ENCODE peak calls at places on chromosome 14, in seven cellular contexts. One of them, this sample, is unnamed.

GRCh38 chr14:41986083-41986645 is 379.5 kb downstream of the LRFN5 start:
- DNase-seq in brain microvascular endothelial cell: no peak
- DNase-seq in mucosa of descending colon: no peak
- DNase-seq in stimulated activated CD4-positive, alpha-beta T cell treated with anti-CD3 and anti-CD28 coated beads, Interleukin-12 subunit alpha, Interleukin-12 subunit beta, amount 100 ng/mL, for 4 hours: no peak
- DNase-seq in A549: no peak
- DNase-seq in activated CD8-positive, alpha-beta memory T cell treated with anti-CD3 and anti-CD28 coated beads, Interleukin-2, amount 50 U/mL, for 4 hours: no peak
- DNase-seq in OCI-LY7: no peak
- DNase-seq in this sample: no peak

GRCh38 chr14:75619598-75619997 is 41.1 kb downstream of the ERG28 start:
- DNase-seq in OCI-LY7: no peak
- DNase-seq in stimulated activated CD4-positive, alpha-beta T cell treated with anti-CD3 and anti-CD28 coated beads, Interleukin-12 subunit alpha, Interleukin-12 subunit beta, amount 100 ng/mL, for 4 hours: no peak
- DNase-seq in mucosa of descending colon: no peak
- DNase-seq in activated CD8-positive, alpha-beta memory T cell treated with anti-CD3 and anti-CD28 coated beads, Interleukin-2, amount 50 U/mL, for 4 hours: no peak
- DNase-seq in brain microvascular endothelial cell: no peak
- DNase-seq in A549: no peak
- DNase-seq in this sample: peak; percentile 27

GRCh38 chr14:62674833-62675232 is 370.4 kb downstream of the KCNH5 start:
- DNase-seq in stimulated activated CD4-positive, alpha-beta T cell treated with anti-CD3 and anti-CD28 coated beads, Interleukin-12 subunit alpha, Interleukin-12 subunit beta, amount 100 ng/mL, for 4 hours: no peak
- DNase-seq in OCI-LY7: no peak
- DNase-seq in A549: no peak
- DNase-seq in brain microvascular endothelial cell: no peak
- DNase-seq in activated CD8-positive, alpha-beta memory T cell treated with anti-CD3 and anti-CD28 coated beads, Interleukin-2, amount 50 U/mL, for 4 hours: no peak
- DNase-seq in mucosa of descending colon: no peak
- DNase-seq in this sample: peak; percentile 59

GRCh38 chr14:104801284-104802119 is 601 bp downstream of the ZBTB42 start:
- DNase-seq in brain microvascular endothelial cell: no peak
- DNase-seq in mucosa of descending colon: no peak
- DNase-seq in OCI-LY7: no peak
- DNase-seq in stimulated activated CD4-positive, alpha-beta T cell treated with anti-CD3 and anti-CD28 coated beads, Interleukin-12 subunit alpha, Interleukin-12 subunit beta, amount 100 ng/mL, for 4 hours: no peak
- DNase-seq in A549: no peak
- DNase-seq in activated CD8-positive, alpha-beta memory T cell treated with anti-CD3 and anti-CD28 coated beads, Interleukin-2, amount 50 U/mL, for 4 hours: no peak
- DNase-seq in this sample: no peak

GRCh38 chr14:85595981-85596380 is 66.0 kb downstream of the FLRT2 start:
- DNase-seq in stimulated activated CD4-positive, alpha-beta T cell treated with anti-CD3 and anti-CD28 coated beads, Interleukin-12 subunit alpha, Interleukin-12 subunit beta, amount 100 ng/mL, for 4 hours: no peak
- DNase-seq in mucosa of descending colon: no peak
- DNase-seq in OCI-LY7: no peak
- DNase-seq in brain microvascular endothelial cell: no peak
- DNase-seq in activated CD8-positive, alpha-beta memory T cell treated with anti-CD3 and anti-CD28 coated beads, Interleukin-2, amount 50 U/mL, for 4 hours: no peak
- DNase-seq in A549: no peak
- DNase-seq in this sample: no peak

GRCh38 chr14:78491015-78491414 is 320.8 kb downstream of the NRXN3 start:
- DNase-seq in stimulated activated CD4-positive, alpha-beta T cell treated with anti-CD3 and anti-CD28 coated beads, Interleukin-12 subunit alpha, Interleukin-12 subunit beta, amount 100 ng/mL, for 4 hours: no peak
- DNase-seq in A549: no peak
- DNase-seq in brain microvascular endothelial cell: no peak
- DNase-seq in OCI-LY7: no peak
- DNase-seq in mucosa of descending colon: no peak
- DNase-seq in activated CD8-positive, alpha-beta memory T cell treated with anti-CD3 and anti-CD28 coated beads, Interleukin-2, amount 50 U/mL, for 4 hours: no peak
- DNase-seq in this sample: no peak

GRCh38 chr14:64939817-64940190 is 2.7 kb downstream of the GPX2 start:
- DNase-seq in OCI-LY7: no peak
- DNase-seq in activated CD8-positive, alpha-beta memory T cell treated with anti-CD3 and anti-CD28 coated beads, Interleukin-2, amount 50 U/mL, for 4 hours: no peak
- DNase-seq in mucosa of descending colon: no peak
- DNase-seq in A549: no peak
- DNase-seq in stimulated activated CD4-positive, alpha-beta T cell treated with anti-CD3 and anti-CD28 coated beads, Interleukin-12 subunit alpha, Interleukin-12 subunit beta, amount 100 ng/mL, for 4 hours: no peak
- DNase-seq in brain microvascular endothelial cell: no peak
- DNase-seq in this sample: no peak

GRCh38 chr14:67622675-67623074 is 3.0 kb downstream of the ARG2 start:
- DNase-seq in A549: peak; percentile 36
- DNase-seq in OCI-LY7: peak; percentile 35
- DNase-seq in brain microvascular endothelial cell: peak; percentile 89
- DNase-seq in activated CD8-positive, alpha-beta memory T cell treated with anti-CD3 and anti-CD28 coated beads, Interleukin-2, amount 50 U/mL, for 4 hours: no peak
- DNase-seq in stimulated activated CD4-positive, alpha-beta T cell treated with anti-CD3 and anti-CD28 coated beads, Interleukin-12 subunit alpha, Interleukin-12 subunit beta, amount 100 ng/mL, for 4 hours: no peak
- DNase-seq in mucosa of descending colon: no peak
- DNase-seq in this sample: peak; percentile 78

GRCh38 chr14:74064883-74065282 is 19.4 kb downstream of the ALDH6A1 start:
- DNase-seq in OCI-LY7: no peak
- DNase-seq in A549: no peak
- DNase-seq in activated CD8-positive, alpha-beta memory T cell treated with anti-CD3 and anti-CD28 coated beads, Interleukin-2, amount 50 U/mL, for 4 hours: no peak
- DNase-seq in brain microvascular endothelial cell: no peak
- DNase-seq in mucosa of descending colon: no peak
- DNase-seq in stimulated activated CD4-positive, alpha-beta T cell treated with anti-CD3 and anti-CD28 coated beads, Interleukin-12 subunit alpha, Interleukin-12 subunit beta, amount 100 ng/mL, for 4 hours: no peak
- DNase-seq in this sample: no peak

GRCh38 chr14:80055912-80056801 is 155.1 kb downstream of the DIO2 start:
- DNase-seq in mucosa of descending colon: no peak
- DNase-seq in OCI-LY7: peak; percentile 22
- DNase-seq in A549: peak; percentile 75
- DNase-seq in activated CD8-positive, alpha-beta memory T cell treated with anti-CD3 and anti-CD28 coated beads, Interleukin-2, amount 50 U/mL, for 4 hours: no peak
- DNase-seq in brain microvascular endothelial cell: peak; percentile 66
- DNase-seq in stimulated activated CD4-positive, alpha-beta T cell treated with anti-CD3 and anti-CD28 coated beads, Interleukin-12 subunit alpha, Interleukin-12 subunit beta, amount 100 ng/mL, for 4 hours: peak; percentile 0
- DNase-seq in this sample: peak; percentile 51

GRCh38 chr14:105421723-105422615 is 2.3 kb downstream of the MTA1 start:
- DNase-seq in stimulated activated CD4-positive, alpha-beta T cell treated with anti-CD3 and anti-CD28 coated beads, Interleukin-12 subunit alpha, Interleukin-12 subunit beta, amount 100 ng/mL, for 4 hours: no peak
- DNase-seq in brain microvascular endothelial cell: no peak
- DNase-seq in A549: no peak
- DNase-seq in OCI-LY7: no peak
- DNase-seq in mucosa of descending colon: no peak
- DNase-seq in activated CD8-positive, alpha-beta memory T cell treated with anti-CD3 and anti-CD28 coated beads, Interleukin-2, amount 50 U/mL, for 4 hours: no peak
- DNase-seq in this sample: peak; percentile 40

GRCh38 chr14:74955229-74955999 is at the start of gene PGF:
- DNase-seq in brain microvascular endothelial cell: no peak
- DNase-seq in OCI-LY7: no peak
- DNase-seq in stimulated activated CD4-positive, alpha-beta T cell treated with anti-CD3 and anti-CD28 coated beads, Interleukin-12 subunit alpha, Interleukin-12 subunit beta, amount 100 ng/mL, for 4 hours: peak; percentile 30
- DNase-seq in activated CD8-positive, alpha-beta memory T cell treated with anti-CD3 and anti-CD28 coated beads, Interleukin-2, amount 50 U/mL, for 4 hours: no peak
- DNase-seq in mucosa of descending colon: peak; percentile 83
- DNase-seq in A549: peak; percentile 30
- DNase-seq in this sample: peak; percentile 44

GRCh38 chr14:100881211-100882025 is 22.1 kb downstream of the RTL1 start:
- DNase-seq in mucosa of descending colon: no peak
- DNase-seq in activated CD8-positive, alpha-beta memory T cell treated with anti-CD3 and anti-CD28 coated beads, Interleukin-2, amount 50 U/mL, for 4 hours: no peak
- DNase-seq in OCI-LY7: no peak
- DNase-seq in brain microvascular endothelial cell: no peak
- DNase-seq in A549: no peak
- DNase-seq in stimulated activated CD4-positive, alpha-beta T cell treated with anti-CD3 and anti-CD28 coated beads, Interleukin-12 subunit alpha, Interleukin-12 subunit beta, amount 100 ng/mL, for 4 hours: no peak
- DNase-seq in this sample: no peak

GRCh38 chr14:81311816-81312215 is 88.3 kb downstream of the STON2 start:
- DNase-seq in OCI-LY7: no peak
- DNase-seq in mucosa of descending colon: no peak
- DNase-seq in stimulated activated CD4-positive, alpha-beta T cell treated with anti-CD3 and anti-CD28 coated beads, Interleukin-12 subunit alpha, Interleukin-12 subunit beta, amount 100 ng/mL, for 4 hours: no peak
- DNase-seq in activated CD8-positive, alpha-beta memory T cell treated with anti-CD3 and anti-CD28 coated beads, Interleukin-2, amount 50 U/mL, for 4 hours: no peak
- DNase-seq in brain microvascular endothelial cell: no peak
- DNase-seq in A549: no peak
- DNase-seq in this sample: no peak

GRCh38 chr14:58560208-58560607 is 77.6 kb upstream of the DACT1 start:
- DNase-seq in mucosa of descending colon: no peak
- DNase-seq in OCI-LY7: no peak
- DNase-seq in brain microvascular endothelial cell: no peak
- DNase-seq in activated CD8-positive, alpha-beta memory T cell treated with anti-CD3 and anti-CD28 coated beads, Interleukin-2, amount 50 U/mL, for 4 hours: no peak
- DNase-seq in A549: no peak
- DNase-seq in stimulated activated CD4-positive, alpha-beta T cell treated with anti-CD3 and anti-CD28 coated beads, Interleukin-12 subunit alpha, Interleukin-12 subunit beta, amount 100 ng/mL, for 4 hours: no peak
- DNase-seq in this sample: no peak

GRCh38 chr14:55274760-55275159 is 3.5 kb downstream of the FBXO34 start:
- DNase-seq in activated CD8-positive, alpha-beta memory T cell treated with anti-CD3 and anti-CD28 coated beads, Interleukin-2, amount 50 U/mL, for 4 hours: no peak
- DNase-seq in stimulated activated CD4-positive, alpha-beta T cell treated with anti-CD3 and anti-CD28 coated beads, Interleukin-12 subunit alpha, Interleukin-12 subunit beta, amount 100 ng/mL, for 4 hours: no peak
- DNase-seq in mucosa of descending colon: no peak
- DNase-seq in A549: no peak
- DNase-seq in brain microvascular endothelial cell: peak; percentile 53
- DNase-seq in OCI-LY7: no peak
- DNase-seq in this sample: no peak

GRCh38 chr14:40003773-40004172 is 571.5 kb upstream of the FBXO33 start:
- DNase-seq in brain microvascular endothelial cell: no peak
- DNase-seq in stimulated activated CD4-positive, alpha-beta T cell treated with anti-CD3 and anti-CD28 coated beads, Interleukin-12 subunit alpha, Interleukin-12 subunit beta, amount 100 ng/mL, for 4 hours: no peak
- DNase-seq in OCI-LY7: no peak
- DNase-seq in mucosa of descending colon: no peak
- DNase-seq in A549: no peak
- DNase-seq in activated CD8-positive, alpha-beta memory T cell treated with anti-CD3 and anti-CD28 coated beads, Interleukin-2, amount 50 U/mL, for 4 hours: no peak
- DNase-seq in this sample: no peak

GRCh38 chr14:34722723-34723545 is 8.5 kb upstream of the CFL2 start:
- DNase-seq in OCI-LY7: peak; percentile 57
- DNase-seq in activated CD8-positive, alpha-beta memory T cell treated with anti-CD3 and anti-CD28 coated beads, Interleukin-2, amount 50 U/mL, for 4 hours: peak; percentile 21
- DNase-seq in stimulated activated CD4-positive, alpha-beta T cell treated with anti-CD3 and anti-CD28 coated beads, Interleukin-12 subunit alpha, Interleukin-12 subunit beta, amount 100 ng/mL, for 4 hours: peak; percentile 13
- DNase-seq in mucosa of descending colon: no peak
- DNase-seq in A549: peak; percentile 70
- DNase-seq in brain microvascular endothelial cell: peak; percentile 52
- DNase-seq in this sample: peak; percentile 79

GRCh38 chr14:81454572-81455218 is 54.6 kb upstream of the STON2 start:
- DNase-seq in stimulated activated CD4-positive, alpha-beta T cell treated with anti-CD3 and anti-CD28 coated beads, Interleukin-12 subunit alpha, Interleukin-12 subunit beta, amount 100 ng/mL, for 4 hours: no peak
- DNase-seq in mucosa of descending colon: no peak
- DNase-seq in brain microvascular endothelial cell: no peak
- DNase-seq in A549: no peak
- DNase-seq in activated CD8-positive, alpha-beta memory T cell treated with anti-CD3 and anti-CD28 coated beads, Interleukin-2, amount 50 U/mL, for 4 hours: no peak
- DNase-seq in OCI-LY7: no peak
- DNase-seq in this sample: no peak

GRCh38 chr14:69005432-69006148 is 26.5 kb upstream of the ACTN1 start:
- DNase-seq in mucosa of descending colon: no peak
- DNase-seq in A549: peak; percentile 70
- DNase-seq in OCI-LY7: no peak
- DNase-seq in brain microvascular endothelial cell: peak; percentile 89
- DNase-seq in stimulated activated CD4-positive, alpha-beta T cell treated with anti-CD3 and anti-CD28 coated beads, Interleukin-12 subunit alpha, Interleukin-12 subunit beta, amount 100 ng/mL, for 4 hours: no peak
- DNase-seq in activated CD8-positive, alpha-beta memory T cell treated with anti-CD3 and anti-CD28 coated beads, Interleukin-2, amount 50 U/mL, for 4 hours: no peak
- DNase-seq in this sample: no peak

GRCh38 chr14:66403183-66403582 is 83.0 kb upstream of the CCDC196 start:
- DNase-seq in stimulated activated CD4-positive, alpha-beta T cell treated with anti-CD3 and anti-CD28 coated beads, Interleukin-12 subunit alpha, Interleukin-12 subunit beta, amount 100 ng/mL, for 4 hours: no peak
- DNase-seq in mucosa of descending colon: no peak
- DNase-seq in OCI-LY7: peak; percentile 34
- DNase-seq in activated CD8-positive, alpha-beta memory T cell treated with anti-CD3 and anti-CD28 coated beads, Interleukin-2, amount 50 U/mL, for 4 hours: no peak
- DNase-seq in A549: peak; percentile 59
- DNase-seq in brain microvascular endothelial cell: peak; percentile 8
- DNase-seq in this sample: peak; percentile 66

GRCh38 chr14:93219103-93219726 is 12.2 kb downstream of the UBR7 start:
- DNase-seq in stimulated activated CD4-positive, alpha-beta T cell treated with anti-CD3 and anti-CD28 coated beads, Interleukin-12 subunit alpha, Interleukin-12 subunit beta, amount 100 ng/mL, for 4 hours: peak; percentile 15
- DNase-seq in brain microvascular endothelial cell: peak; percentile 46
- DNase-seq in activated CD8-positive, alpha-beta memory T cell treated with anti-CD3 and anti-CD28 coated beads, Interleukin-2, amount 50 U/mL, for 4 hours: peak; percentile 40
- DNase-seq in A549: peak; percentile 80
- DNase-seq in OCI-LY7: peak; percentile 77
- DNase-seq in mucosa of descending colon: no peak
- DNase-seq in this sample: peak; percentile 49